ENCODE peak calls at places on chromosome 4, in four cellular contexts. R is hepatic stellate cell; C is activated CD4-positive, CD25-positive, alpha-beta regulatory T cell treated with anti-CD3 and anti-CD28 coated beads, Interleukin-2, amount 50 U/mL, for 72 hours; N is germinal center. G is an unnamed sample.

GRCh38 chr4:18248611-18249010 is 227.1 kb upstream of the LCORL start:
- DNase-seq in C (no peak), N (no peak), R (no peak), G (no peak)

GRCh38 chr4:8175686-8176085 is 17.1 kb upstream of the ABLIM2 start:
- DNase-seq in C (no peak), R (no peak), N (no peak), G (no peak)

GRCh38 chr4:76733380-76733779 is 164.6 kb downstream of the SOWAHB start:
- DNase-seq in N (no peak), C (no peak), R (no peak), G (no peak)

GRCh38 chr4:149521611-149522010 is 294.0 kb downstream of the IQCM start:
- DNase-seq in R (no peak), N (no peak), C (no peak), G (no peak)

GRCh38 chr4:48139688-48140087 is 5.6 kb upstream of the TXK start:
- DNase-seq in C (no peak), N (no peak), R (peak), G (no peak)

GRCh38 chr4:188190461-188190860 is 51.2 kb downstream of the TRIML1 start:
- DNase-seq in R (no peak), C (no peak), N (no peak), G (no peak)

GRCh38 chr4:185847352-185848078 is 35.5 kb upstream of the SORBS2 start:
- DNase-seq in C (no peak), R (peak), N (no peak), G (peak)

GRCh38 chr4:82890602-82890912 is 396 bp downstream of the SEC31A start:
- DNase-seq in N (no peak), C (no peak), R (no peak), G (peak)

GRCh38 chr4:98687876-98688275 is 29.5 kb upstream of the TSPAN5 start:
- DNase-seq in N (no peak), C (no peak), R (no peak), G (no peak)